ENCODE peak calls at places on chromosomes 6 and 20, in four cellular contexts. K, J, L and A are unnamed samples.
A peak's percentile ranks its signal among the peaks of the same experiment; 100 is the strongest.

GRCh38 chr6:147216915-147217314 is 12.7 kb downstream of the STXBP5 start:
- DNase-seq in K (no peak), L (no peak), J (no peak), A (no peak)

GRCh38 chr6:6701864-6702263 is 113.3 kb downstream of the LY86 start:
- DNase-seq in J (peak; percentile 76), L (no peak), K (no peak), A (no peak)

GRCh38 chr20:36472656-36473071 is 68.7 kb upstream of the MYL9 start:
- DNase-seq in K (peak; percentile 51), L (no peak), J (peak; percentile 88), A (no peak)

GRCh38 chr6:21107796-21108195 is 485.8 kb upstream of the SOX4 start:
- DNase-seq in L (no peak), J (no peak), K (no peak), A (no peak)

GRCh38 chr20:23226612-23227265 is 123.9 kb upstream of the NXT1 start:
- DNase-seq in L (no peak), K (no peak), J (no peak), A (no peak)

GRCh38 chr20:31572042-31572700 is 32.9 kb upstream of the ID1 start:
- DNase-seq in J (no peak), L (no peak), K (no peak), A (no peak)

GRCh38 chr6:31092769-31093505 is 19.4 kb downstream of the C6orf15 start:
- DNase-seq in L (no peak), J (no peak), K (no peak), A (no peak)

GRCh38 chr20:41336711-41337492 is 3.7 kb upstream of the LPIN3 start:
- DNase-seq in K (no peak), L (no peak), J (no peak), A (no peak)

GRCh38 chr6:36650848-36651247 is 27.7 kb upstream of the CDKN1A start:
- DNase-seq in L (no peak), J (peak; percentile 63), K (no peak), A (no peak)

GRCh38 chr20:12265662-12266061 is 348.0 kb downstream of the BTBD3 start:
- DNase-seq in L (no peak), J (no peak), K (no peak), A (no peak)

GRCh38 chr6:121394151-121394550 is 41.3 kb upstream of the GJA1 start:
- DNase-seq in K (no peak), L (no peak), J (no peak), A (no peak)

GRCh38 chr6:168370310-168370991 is 50.9 kb upstream of the DACT2 start:
- DNase-seq in J (peak; percentile 86), L (peak; percentile 19), K (peak; percentile 82), A (no peak)

GRCh38 chr6:109073344-109074235 is 21.1 kb downstream of the SESN1 start:
- DNase-seq in J (peak; percentile 58), K (no peak), L (peak; percentile 8), A (no peak)

GRCh38 chr20:7499201-7499600 is 441.1 kb downstream of the HAO1 start:
- DNase-seq in L (no peak), K (no peak), J (no peak), A (no peak)

GRCh38 chr6:170129691-170130171 is 161.1 kb downstream of the DLL1 start:
- DNase-seq in J (peak; percentile 21), K (peak; percentile 80), L (no peak), A (no peak)

GRCh38 chr20:32087117-32087516 is 22.4 kb upstream of the TM9SF4 start:
- DNase-seq in K (no peak), L (no peak), J (no peak), A (no peak)

GRCh38 chr20:17589161-17589834 is 19.4 kb downstream of the DSTN start:
- DNase-seq in K (no peak), J (no peak), L (no peak), A (no peak)

GRCh38 chr20:36491901-36492617 is 49.3 kb upstream of the MYL9 start:
- DNase-seq in K (no peak), L (peak; percentile 9), J (no peak), A (peak; percentile 30)

GRCh38 chr6:112085666-112086065 is 1.6 kb downstream of the TUBE1 start:
- DNase-seq in K (no peak), L (no peak), J (no peak), A (no peak)

GRCh38 chr6:8481727-8482126 is 46.4 kb upstream of the SLC35B3 start:
- DNase-seq in J (no peak), L (no peak), K (no peak), A (no peak)

GRCh38 chr20:45088247-45088646 is 12.7 kb downstream of the KCNS1 start:
- DNase-seq in J (no peak), L (no peak), K (no peak), A (no peak)

GRCh38 chr6:1336246-1336843 is 24.4 kb downstream of the FOXQ1 start:
- DNase-seq in J (peak; percentile 67), K (no peak), L (no peak), A (no peak)

GRCh38 chr6:41687501-41688175 is 47.8 kb downstream of the TFEB start:
- DNase-seq in L (no peak), K (no peak), J (peak; percentile 82), A (no peak)

GRCh38 chr20:52201395-52201794 is 9.8 kb upstream of the ZFP64 start:
- DNase-seq in J (no peak), L (no peak), K (no peak), A (no peak)

GRCh38 chr6:121506761-121507754 is 71.6 kb downstream of the GJA1 start:
- DNase-seq in J (no peak), L (no peak), K (no peak), A (no peak)

GRCh38 chr6:32202186-32202585 is 9.7 kb upstream of the GPSM3 start:
- DNase-seq in K (no peak), J (no peak), L (no peak), A (no peak)

GRCh38 chr20:49938173-49939163 is 2.3 kb downstream of the RNF114 start:
- DNase-seq in J (peak; percentile 60), K (peak; percentile 51), L (no peak), A (no peak)

GRCh38 chr6:167345960-167346359 is 21.1 kb downstream of the TTLL2 start:
- DNase-seq in L (no peak), J (no peak), K (no peak), A (no peak)

GRCh38 chr6:34022250-34022872 is 123.5 kb downstream of the GRM4 start:
- DNase-seq in L (no peak), J (peak; percentile 50), K (no peak), A (no peak)

GRCh38 chr6:24925661-24926060 is 10.1 kb downstream of the RIPOR2 start:
- DNase-seq in K (no peak), L (no peak), J (no peak), A (no peak)

DNA sequence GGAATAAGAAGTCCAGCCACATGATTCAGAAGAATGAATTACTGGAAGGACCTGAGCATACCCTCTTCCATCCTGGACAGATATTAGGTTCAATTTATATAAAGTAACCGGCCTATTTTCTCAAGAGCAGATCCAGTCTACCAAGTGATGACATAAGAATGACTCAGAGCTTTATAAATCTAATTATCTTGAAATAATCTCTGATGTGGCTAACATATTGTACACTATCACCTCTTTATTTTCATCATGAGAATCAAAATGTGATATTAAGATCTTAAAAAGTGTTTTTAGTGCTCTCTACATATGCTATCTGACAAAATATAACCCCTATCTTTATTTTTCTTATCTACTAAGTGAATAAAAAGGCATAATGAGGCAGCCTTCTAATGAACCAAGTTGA is 45.0 kb downstream of the COL9A1 start:
- DNase-seq in K (no peak), J (no peak), L (no peak), A (no peak)
- H3K27ac ChIP-seq in K (no peak overlapping the region), J (no peak overlapping the region), L (no peak overlapping the region), A (no peak overlapping the region)

GRCh38 chr6:140644017-140644416 is 1269.6 kb upstream of the CITED2 start:
- DNase-seq in L (no peak), K (no peak), J (no peak), A (no peak)
- H3K9me3 ChIP-seq in L (no peaks in the 10 kb centered on the region), K (no peaks in the 10 kb centered on the region), J (no peaks in the 10 kb centered on the region), A (no peaks in the 10 kb centered on the region)

GRCh38 chr20:37885593-37886507 is 17.1 kb upstream of the VSTM2L start:
- DNase-seq in J (no peak), L (no peak), K (no peak), A (no peak)

GRCh38 chr20:37886851-37887297 is 16.1 kb upstream of the VSTM2L start:
- DNase-seq in L (no peak), K (peak; percentile 72), J (no peak), A (no peak)

GRCh38 chr20:37882961-37883712 is 19.8 kb upstream of the VSTM2L start:
- DNase-seq in K (no peak), J (no peak), L (no peak), A (no peak)

GRCh38 chr20:37881601-37882343 is 21.2 kb upstream of the VSTM2L start:
- DNase-seq in K (no peak), J (no peak), L (no peak), A (no peak)

GRCh38 chr20:37885042-37885441 is 17.9 kb upstream of the VSTM2L start:
- DNase-seq in K (no peak), J (no peak), L (no peak), A (no peak)
- H3K4me1 ChIP-seq in K (peaks cover 37% of the 10 kb centered on the region), J (no peaks in the 10 kb centered on the region), L (no peaks in the 10 kb centered on the region), A (no peaks in the 10 kb centered on the region)

DNA sequence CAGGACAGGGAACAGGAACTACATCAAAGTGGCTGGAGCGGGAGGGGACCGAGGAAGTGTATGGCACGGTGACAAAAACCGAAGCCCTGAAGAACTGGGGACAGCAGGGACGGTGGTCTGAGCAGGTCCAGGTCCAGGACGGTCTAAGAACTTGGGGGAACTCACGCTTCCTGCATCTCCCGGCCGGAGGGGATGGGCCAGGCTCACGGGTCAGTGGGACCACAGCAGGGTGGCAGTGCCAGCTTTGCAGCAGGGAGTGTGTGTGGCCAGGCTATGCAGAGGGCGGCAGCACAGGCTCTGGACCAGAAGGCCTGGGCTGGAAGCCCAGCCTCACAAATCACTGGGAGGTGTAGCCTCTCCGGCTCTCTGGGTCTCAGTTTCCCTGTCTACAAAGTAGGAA is 123.8 kb downstream of the BMP7 start:
- DNase-seq in K (no peak), J (no peak), L (no peak), A (no peak)
- H3K27ac ChIP-seq in K (no peak overlapping the region), J (no peak overlapping the region), L (no peak overlapping the region), A (no peak overlapping the region)

GRCh38 chr20:64186071-64186598 is 21.9 kb downstream of the MYT1 start:
- DNase-seq in J (no peak), K (no peak), L (no peak), A (no peak)
- H3K9me3 ChIP-seq in J (no peaks in the 10 kb centered on the region), K (no peaks in the 10 kb centered on the region), L (no peaks in the 10 kb centered on the region), A (no peaks in the 10 kb centered on the region)

GRCh38 chr6:166338854-166339253 is 3.5 kb downstream of the SFT2D1 start:
- DNase-seq in K (no peak), L (no peak), J (no peak), A (no peak)

GRCh38 chr6:166333172-166333995 is 9.0 kb downstream of the SFT2D1 start:
- DNase-seq in K (no peak), L (no peak), J (no peak), A (no peak)

GRCh38 chr6:166334878-166335277 is 7.5 kb downstream of the SFT2D1 start:
- DNase-seq in J (no peak), K (no peak), L (no peak), A (no peak)

GRCh38 chr6:166336847-166337246 is 5.5 kb downstream of the SFT2D1 start:
- DNase-seq in L (no peak), K (peak; percentile 42), J (no peak), A (no peak)

GRCh38 chr6:166335378-166336366 is 6.7 kb downstream of the SFT2D1 start:
- DNase-seq in K (no peak), L (no peak), J (no peak), A (no peak)
- H3K4me1 ChIP-seq in K (peaks cover 70% of the 10 kb centered on the region), L (peaks cover 73% of the 10 kb centered on the region), J (peaks cover 8% of the 10 kb centered on the region), A (peaks cover 25% of the 10 kb centered on the region)